ENCODE peak calls at places on chromosomes 3 and 15, in five cellular contexts. One of them, this sample, is unnamed.

GRCh38 chr3:150905339-150905738 is at the start of gene MINDY4B:
- DNase-seq in GM12878: no peak
- DNase-seq in K562: no peak
- DNase-seq in H1: no peak
- DNase-seq in HepG2: no peak
- DNase-seq in this sample: no peak

GRCh38 chr3:69761896-69762789 is 22.9 kb downstream of the MITF start:
- DNase-seq in GM12878: no peak
- DNase-seq in H1: no peak
- DNase-seq in HepG2: no peak
- DNase-seq in K562: no peak
- DNase-seq in this sample: no peak

GRCh38 chr3:159378391-159378790 is 576.5 kb downstream of the MFSD1 start:
- DNase-seq in GM12878: no peak
- DNase-seq in H1: no peak
- DNase-seq in K562: no peak
- DNase-seq in HepG2: no peak
- DNase-seq in this sample: no peak

GRCh38 chr3:111874177-111874820 is 15.2 kb downstream of the PHLDB2 start:
- DNase-seq in H1: no peak
- DNase-seq in K562: no peak
- DNase-seq in HepG2: peak; percentile 27
- DNase-seq in GM12878: no peak
- DNase-seq in this sample: peak; percentile 93

GRCh38 chr3:175065492-175065891 is 206.4 kb downstream of the NAALADL2 start:
- DNase-seq in HepG2: no peak
- DNase-seq in GM12878: no peak
- DNase-seq in K562: no peak
- DNase-seq in H1: no peak
- DNase-seq in this sample: no peak

GRCh38 chr15:88518903-88519302 is 27.6 kb downstream of the DET1 start:
- DNase-seq in H1: no peak
- DNase-seq in GM12878: no peak
- DNase-seq in K562: no peak
- DNase-seq in HepG2: no peak
- DNase-seq in this sample: no peak

GRCh38 chr15:72130272-72130671 is 12.1 kb downstream of the SENP8 start:
- DNase-seq in GM12878: no peak
- DNase-seq in HepG2: no peak
- DNase-seq in H1: no peak
- DNase-seq in K562: no peak
- DNase-seq in this sample: no peak

GRCh38 chr3:172449468-172450149 is 1.4 kb upstream of the GHSR start:
- DNase-seq in HepG2: no peak
- DNase-seq in K562: peak; percentile 28
- DNase-seq in GM12878: no peak
- DNase-seq in H1: peak; percentile 84
- DNase-seq in this sample: no peak

GRCh38 chr15:66789029-66790025 is 87.3 kb downstream of the SMAD6 start:
- DNase-seq in H1: no peak
- DNase-seq in K562: peak; percentile 62
- DNase-seq in GM12878: no peak
- DNase-seq in HepG2: peak; percentile 30
- DNase-seq in this sample: no peak

GRCh38 chr15:90588427-90588826 is 58.7 kb downstream of the CRTC3 start:
- DNase-seq in GM12878: no peak
- DNase-seq in H1: no peak
- DNase-seq in HepG2: no peak
- DNase-seq in K562: peak; percentile 27
- DNase-seq in this sample: no peak

GRCh38 chr3:118577055-118577759 is 457.4 kb downstream of the IGSF11 start:
- DNase-seq in K562: no peak
- DNase-seq in HepG2: no peak
- DNase-seq in GM12878: no peak
- DNase-seq in H1: no peak
- DNase-seq in this sample: no peak

GRCh38 chr15:66231421-66232266 is 21.9 kb downstream of the MEGF11 start:
- DNase-seq in K562: no peak
- DNase-seq in H1: no peak
- DNase-seq in GM12878: no peak
- DNase-seq in HepG2: no peak
- DNase-seq in this sample: no peak

GRCh38 chr15:101362986-101363566 is 68.0 kb upstream of the SNRPA1 start:
- DNase-seq in K562: no peak
- DNase-seq in GM12878: no peak
- DNase-seq in H1: peak; percentile 43
- DNase-seq in HepG2: no peak
- DNase-seq in this sample: no peak

GRCh38 chr15:63480441-63480821 is 24.0 kb upstream of the USP3 start:
- DNase-seq in HepG2: peak; percentile 71
- DNase-seq in K562: no peak
- DNase-seq in H1: no peak
- DNase-seq in GM12878: no peak
- DNase-seq in this sample: no peak

GRCh38 chr15:88440021-88440420 is 27.2 kb downstream of the MRPL46 start:
- DNase-seq in GM12878: no peak
- DNase-seq in K562: no peak
- DNase-seq in HepG2: no peak
- DNase-seq in H1: no peak
- DNase-seq in this sample: no peak

GRCh38 chr3:72997421-72997961 is 880 bp downstream of the PPP4R2 start:
- DNase-seq in GM12878: no peak
- DNase-seq in H1: no peak
- DNase-seq in K562: peak; percentile 42
- DNase-seq in HepG2: peak; percentile 70
- DNase-seq in this sample: peak; percentile 29

GRCh38 chr15:57652481-57652880 is 54.0 kb upstream of the POLR2M start:
- DNase-seq in H1: no peak
- DNase-seq in HepG2: no peak
- DNase-seq in K562: no peak
- DNase-seq in GM12878: no peak
- DNase-seq in this sample: no peak

GRCh38 chr3:186361612-186362408 is at the start of gene DGKG:
- DNase-seq in GM12878: no peak
- DNase-seq in H1: peak; percentile 72
- DNase-seq in HepG2: no peak
- DNase-seq in K562: no peak
- DNase-seq in this sample: no peak

GRCh38 chr3:171255236-171255806 is 204.9 kb downstream of the TNIK start:
- DNase-seq in K562: no peak
- DNase-seq in H1: no peak
- DNase-seq in GM12878: peak; percentile 75
- DNase-seq in HepG2: no peak
- DNase-seq in this sample: no peak

GRCh38 chr3:194293546-194294198 is 57.5 kb downstream of the CPN2 start:
- DNase-seq in H1: no peak
- DNase-seq in K562: no peak
- DNase-seq in HepG2: no peak
- DNase-seq in GM12878: no peak
- DNase-seq in this sample: no peak

GRCh38 chr3:13080026-13080425 is 6.8 kb upstream of the IQSEC1 start:
- DNase-seq in H1: no peak
- DNase-seq in K562: no peak
- DNase-seq in GM12878: no peak
- DNase-seq in HepG2: no peak
- DNase-seq in this sample: no peak
- H3K4me1 ChIP-seq in H1: no peaks in the 10 kb centered on the region
- H3K4me1 ChIP-seq in K562: peaks cover 31% of the 10 kb centered on the region
- H3K4me1 ChIP-seq in GM12878: peaks cover 16% of the 10 kb centered on the region
- H3K4me1 ChIP-seq in HepG2: no peaks in the 10 kb centered on the region
- H3K4me1 ChIP-seq in this sample: no peaks in the 10 kb centered on the region

DNA sequence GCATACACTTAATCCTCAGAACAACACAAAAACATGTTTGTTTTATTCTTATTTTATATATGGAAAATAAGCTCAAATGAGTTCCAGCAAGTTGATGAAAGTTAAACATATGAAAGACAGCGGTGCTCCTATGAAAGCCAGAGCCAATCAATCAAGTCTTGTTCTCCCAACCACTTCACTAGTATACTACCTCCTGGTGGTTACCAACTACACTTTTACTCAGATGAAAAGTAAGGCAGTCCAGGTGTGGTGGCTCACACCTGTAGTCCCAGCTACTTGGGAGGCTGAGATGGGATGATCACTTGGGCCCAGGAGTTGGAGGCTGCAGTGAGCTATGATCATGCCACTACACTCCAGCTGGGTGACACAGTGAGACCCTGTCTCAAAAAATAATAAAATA is 66.0 kb downstream of the MAGI1 start:
- DNase-seq in H1: no peak
- DNase-seq in K562: no peak
- DNase-seq in HepG2: no peak
- DNase-seq in GM12878: no peak
- DNase-seq in this sample: no peak
- TF ChIP-seq ATF3 in H1: no peak
- TF ChIP-seq ATF3 in K562: no peak
- TF ChIP-seq ATF3 in HepG2: no peak
- TF ChIP-seq ATF3 in GM12878: no peak
- TF ChIP-seq ATF3 in this sample: no peak

GRCh38 chr15:48992545-48992944 is 28.8 kb upstream of the SHC4 start:
- DNase-seq in HepG2: no peak
- DNase-seq in K562: no peak
- DNase-seq in H1: no peak
- DNase-seq in GM12878: peak; percentile 17
- DNase-seq in this sample: no peak

GRCh38 chr15:48993411-48993810 is 29.7 kb upstream of the SHC4 start:
- DNase-seq in H1: no peak
- DNase-seq in HepG2: no peak
- DNase-seq in K562: no peak
- DNase-seq in GM12878: no peak
- DNase-seq in this sample: no peak

GRCh38 chr15:48999314-48999713 is 35.6 kb upstream of the SHC4 start:
- DNase-seq in HepG2: no peak
- DNase-seq in H1: no peak
- DNase-seq in GM12878: no peak
- DNase-seq in K562: no peak
- DNase-seq in this sample: no peak

GRCh38 chr15:48992096-48992495 is 28.4 kb upstream of the SHC4 start:
- DNase-seq in GM12878: no peak
- DNase-seq in K562: no peak
- DNase-seq in HepG2: no peak
- DNase-seq in H1: no peak
- DNase-seq in this sample: no peak

DNA sequence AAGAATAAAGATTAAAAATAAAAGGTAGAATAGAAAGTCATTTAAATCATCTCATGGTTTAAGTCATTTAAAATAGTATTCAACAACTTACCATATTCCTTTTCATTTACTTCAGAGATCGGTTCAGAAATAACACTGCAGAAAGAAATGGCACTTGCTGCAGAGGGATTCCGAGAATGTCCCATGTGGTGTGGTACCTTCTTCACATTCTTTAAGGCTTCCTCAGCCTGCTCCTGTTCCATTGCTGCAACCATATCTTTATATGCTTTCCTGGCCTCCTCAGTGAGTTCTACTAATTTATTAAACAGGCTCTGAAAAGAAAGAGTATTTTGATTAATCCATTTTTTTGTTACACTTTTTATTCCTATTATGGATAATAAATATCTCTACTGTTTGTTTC is 32.6 kb upstream of the SHC4 start:
- DNase-seq in HepG2: no peak
- DNase-seq in K562: no peak
- DNase-seq in H1: no peak
- DNase-seq in GM12878: no peak
- DNase-seq in this sample: no peak
- TF ChIP-seq MAX in HepG2: no peak
- TF ChIP-seq MAX in K562: no peak
- TF ChIP-seq MAX in H1: no peak
- TF ChIP-seq MAX in GM12878: no peak
- TF ChIP-seq MAX in this sample: no peak

GRCh38 chr3:37991109-37991508 is 523 bp downstream of the VILL start:
- DNase-seq in K562: no peak
- DNase-seq in H1: peak; percentile 53
- DNase-seq in GM12878: no peak
- DNase-seq in HepG2: no peak
- DNase-seq in this sample: no peak

GRCh38 chr3:37990527-37990926 is at the start of gene VILL:
- DNase-seq in HepG2: no peak
- DNase-seq in H1: no peak
- DNase-seq in K562: no peak
- DNase-seq in GM12878: no peak
- DNase-seq in this sample: no peak

GRCh38 chr3:37993067-37993809 is 2.7 kb downstream of the VILL start:
- DNase-seq in GM12878: no peak
- DNase-seq in H1: no peak
- DNase-seq in K562: no peak
- DNase-seq in HepG2: no peak
- DNase-seq in this sample: no peak

GRCh38 chr3:37992271-37993066 is 1.9 kb downstream of the VILL start:
- DNase-seq in K562: no peak
- DNase-seq in H1: no peak
- DNase-seq in HepG2: peak; percentile 48
- DNase-seq in GM12878: no peak
- DNase-seq in this sample: no peak

GRCh38 chr3:37991823-37992222 is 1.2 kb downstream of the VILL start:
- DNase-seq in H1: no peak
- DNase-seq in GM12878: no peak
- DNase-seq in HepG2: no peak
- DNase-seq in K562: no peak
- DNase-seq in this sample: no peak
- H3K4me1 ChIP-seq in H1: no peaks in the 10 kb centered on the region
- H3K4me1 ChIP-seq in GM12878: peaks cover 9% of the 10 kb centered on the region
- H3K4me1 ChIP-seq in HepG2: peaks cover 88% of the 10 kb centered on the region
- H3K4me1 ChIP-seq in K562: peaks cover 65% of the 10 kb centered on the region
- H3K4me1 ChIP-seq in this sample: peaks cover 7% of the 10 kb centered on the region

GRCh38 chr15:100005013-100005412 is 271.8 kb upstream of the LYSMD4 start:
- DNase-seq in K562: no peak
- DNase-seq in GM12878: no peak
- DNase-seq in H1: no peak
- DNase-seq in HepG2: no peak
- DNase-seq in this sample: no peak

GRCh38 chr15:100001405-100001804 is 268.2 kb upstream of the LYSMD4 start:
- DNase-seq in GM12878: no peak
- DNase-seq in HepG2: no peak
- DNase-seq in K562: no peak
- DNase-seq in H1: no peak
- DNase-seq in this sample: no peak

GRCh38 chr15:99999282-100000070 is 266.2 kb upstream of the LYSMD4 start:
- DNase-seq in K562: no peak
- DNase-seq in HepG2: no peak
- DNase-seq in H1: no peak
- DNase-seq in GM12878: no peak
- DNase-seq in this sample: no peak

GRCh38 chr15:100002787-100003536 is 269.7 kb upstream of the LYSMD4 start:
- DNase-seq in GM12878: no peak
- DNase-seq in HepG2: no peak
- DNase-seq in K562: no peak
- DNase-seq in H1: no peak
- DNase-seq in this sample: no peak

DNA sequence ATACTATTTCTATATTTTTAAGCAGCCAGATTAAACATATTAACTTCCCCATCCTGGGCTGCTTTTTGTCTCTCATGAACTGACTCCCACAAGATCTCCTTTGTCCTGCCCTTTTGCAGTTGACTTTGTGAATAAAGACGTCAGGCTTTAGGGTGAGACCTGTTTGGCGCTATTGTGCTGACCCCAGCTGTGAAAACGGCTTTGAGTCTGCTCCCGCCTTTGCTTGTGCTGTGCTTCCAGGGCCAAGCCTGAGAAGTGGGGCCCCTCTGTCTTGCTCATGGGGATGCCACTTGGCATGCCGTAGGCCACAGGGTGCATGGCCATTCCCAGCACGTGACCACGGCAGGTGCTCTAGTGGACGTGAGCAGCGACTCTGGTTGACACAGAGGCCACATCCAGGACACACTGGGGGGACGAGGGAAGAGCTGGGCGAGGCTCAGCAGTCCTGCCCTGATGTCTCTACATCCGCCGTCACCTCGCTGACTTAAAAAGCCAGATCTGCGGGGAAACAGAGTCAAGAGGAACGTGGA is 268.9 kb upstream of the LYSMD4 start:
- DNase-seq in K562: no peak
- DNase-seq in GM12878: no peak
- DNase-seq in HepG2: no peak
- DNase-seq in H1: no peak
- DNase-seq in this sample: no peak
- TF ChIP-seq ATF3 in K562: no peak
- TF ChIP-seq ATF3 in GM12878: no peak
- TF ChIP-seq ATF3 in HepG2: no peak
- TF ChIP-seq ATF3 in H1: no peak
- TF ChIP-seq ATF3 in this sample: no peak